ENCODE peak calls at places on chromosomes 1 and 21, in seven cellular contexts. X is OCI-LY7; V is fibroblast of mammary gland; E is GM10248; D is psoas muscle; N is CD8-positive, alpha-beta T cell; U is colonic mucosa. I is an unnamed sample.

GRCh38 chr1:201648066-201648910 is 109.4 kb downstream of the NAV1 start:
- DNase-seq in D (peak; percentile 71), N (no peak), X (no peak), V (peak; percentile 79), U (peak; percentile 56), E (no peak), I (no peak)

GRCh38 chr1:94883688-94884087 is 43.2 kb downstream of the CNN3 start:
- DNase-seq in N (no peak), V (peak; percentile 59), E (peak; percentile 20), X (no peak), D (no peak), U (no peak), I (no peak)

GRCh38 chr1:22428672-22429071 is 23.0 kb upstream of the ZBTB40 start:
- DNase-seq in N (no peak), X (peak; percentile 88), D (no peak), V (peak; percentile 73), U (peak; percentile 28), E (peak; percentile 72), I (peak; percentile 71)

GRCh38 chr21:45256912-45257672 is 30.6 kb downstream of the POFUT2 start:
- DNase-seq in X (no peak), U (peak; percentile 10), N (no peak), D (peak; percentile 27), V (no peak), E (no peak), I (no peak)

GRCh38 chr21:27258222-27258621 is 291.3 kb upstream of the ADAMTS5 start:
- DNase-seq in X (no peak), V (peak; percentile 36), N (no peak), D (no peak), E (no peak), U (no peak), I (no peak)

GRCh38 chr1:191695865-191696264 is 462.4 kb upstream of the RGS18 start:
- DNase-seq in N (no peak), E (peak; percentile 9), U (no peak), D (no peak), V (peak; percentile 0), X (no peak), I (no peak)

GRCh38 chr1:91161166-91161565 is 139.3 kb upstream of the ZNF644 start:
- DNase-seq in U (no peak), D (no peak), E (no peak), N (no peak), V (no peak), X (no peak), I (no peak)

GRCh38 chr1:62144238-62144831 is 50.3 kb upstream of the L1TD1 start:
- DNase-seq in E (peak; percentile 45), V (peak; percentile 48), D (no peak), N (peak; percentile 13), X (peak; percentile 36), U (peak; percentile 38), I (peak; percentile 42)

GRCh38 chr1:24199291-24199900 is 12.3 kb upstream of the IFNLR1 start:
- DNase-seq in V (peak; percentile 64), U (peak; percentile 66), X (peak; percentile 85), N (peak; percentile 74), D (peak; percentile 69), E (peak; percentile 76), I (peak; percentile 80)

GRCh38 chr1:107056426-107057196 is at the start of gene PRMT6:
- DNase-seq in N (peak; percentile 83), V (peak; percentile 65), E (peak; percentile 83), X (peak; percentile 89), D (peak; percentile 90), U (peak; percentile 83), I (peak; percentile 87)
- TF ChIP-seq CTCF in N (no peak), V (no peak), E (peak; percentile 28), X (peak; percentile 37), D (no peak), U (no peak), I (peak; percentile 18)

GRCh38 chr1:174469687-174470086 is 21.9 kb downstream of the GPR52 start:
- DNase-seq in D (no peak), X (no peak), N (no peak), V (no peak), E (no peak), U (no peak), I (no peak)
- TF ChIP-seq CTCF in D (no peak), X (no peak), N (no peak), V (no peak), E (no peak), U (no peak), I (no peak)

GRCh38 chr1:37250371-37250770 is 216.1 kb upstream of the GRIK3 start:
- DNase-seq in V (peak; percentile 19), N (no peak), D (no peak), U (no peak), E (no peak), X (no peak), I (no peak)
- TF ChIP-seq CTCF in V (no peak), N (no peak), D (no peak), U (no peak), E (no peak), X (no peak), I (no peak)

GRCh38 chr21:21236981-21237380 is 238.8 kb downstream of the NCAM2 start:
- DNase-seq in U (no peak), V (no peak), D (no peak), X (no peak), N (no peak), E (no peak), I (no peak)

GRCh38 chr21:21230672-21231071 is 232.5 kb downstream of the NCAM2 start:
- DNase-seq in D (no peak), V (peak; percentile 19), U (no peak), X (no peak), N (no peak), E (no peak), I (no peak)

GRCh38 chr21:21226472-21226871 is 228.3 kb downstream of the NCAM2 start:
- DNase-seq in V (peak; percentile 4), X (no peak), E (no peak), N (no peak), U (no peak), D (no peak), I (no peak)

GRCh38 chr21:21232320-21232719 is 234.1 kb downstream of the NCAM2 start:
- DNase-seq in U (no peak), N (no peak), V (peak; percentile 69), E (no peak), X (no peak), D (no peak), I (no peak)
- TF ChIP-seq CTCF in U (peak; percentile 23), N (no peak), V (peak; percentile 57), E (no peak), X (peak; percentile 19), D (no peak), I (no peak)

DNA sequence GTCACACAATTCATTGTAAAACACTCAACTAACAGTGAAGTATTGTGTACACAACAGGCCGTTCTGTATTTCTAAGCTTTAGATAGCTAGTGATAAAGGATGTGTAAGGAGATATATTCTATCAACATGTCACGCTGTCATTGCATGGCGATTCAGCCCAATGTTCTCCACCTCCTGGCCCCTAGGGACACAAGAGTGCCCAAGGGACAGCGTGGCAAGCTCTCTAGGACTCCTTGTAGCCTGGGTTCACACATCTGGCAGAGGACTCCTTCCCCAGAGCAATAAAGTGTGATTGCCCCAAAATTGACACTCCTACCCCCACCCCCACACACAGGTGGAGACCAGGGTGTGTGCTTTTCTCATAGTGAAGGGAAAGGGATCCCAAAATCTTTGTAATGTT is 11.7 kb downstream of the TMPRSS3 start:
- DNase-seq in D (no peak), N (no peak), V (no peak), U (no peak), E (no peak), X (no peak), I (no peak)
- TF ChIP-seq CTCF in D (no peak), N (no peak), V (no peak), U (no peak), E (no peak), X (no peak), I (no peak)